ENCODE peak calls at places on chromosomes 11 and 22, in six cellular contexts. H is tibial nerve, X is colonic mucosa, F is bronchial epithelial cell, M is IMR-90, J is AG04449. K is an unnamed sample.

GRCh38 chr11:942853-943252 is 17.2 kb downstream of the AP2A2 start:
- DNase-seq in H (no peak), X (no peak), F (peak), M (peak), J (no peak), K (no peak)

GRCh38 chr22:35761037-35761436 is 43.4 kb downstream of the APOL5 start:
- DNase-seq in H (no peak), X (no peak), F (no peak), M (peak), J (no peak), K (no peak)

GRCh38 chr11:46253258-46254134 is 24.0 kb upstream of the CREB3L1 start:
- DNase-seq in H (no peak), X (peak), F (no peak), M (no peak), J (no peak), K (no peak)

GRCh38 chr11:16924462-16924825 is 89.8 kb downstream of the PLEKHA7 start:
- DNase-seq in H (no peak), X (peak), F (no peak), M (no peak), J (no peak), K (no peak)

GRCh38 chr22:24134090-24134846 is 47.0 kb upstream of the SUSD2 start:
- DNase-seq in H (peak), X (no peak), F (no peak), M (no peak), J (no peak), K (no peak)

GRCh38 chr11:119618208-119618909 is 110.6 kb downstream of the NECTIN1 start:
- DNase-seq in H (peak), X (peak), F (no peak), M (no peak), J (no peak), K (no peak)

GRCh38 chr22:30282616-30283046 is 6.7 kb downstream of the CASTOR1 start:
- DNase-seq in H (no peak), X (no peak), F (no peak), M (no peak), J (no peak), K (no peak)

GRCh38 chr11:128939591-128939990 is 3.1 kb downstream of the TP53AIP1 start:
- DNase-seq in H (no peak), X (no peak), F (peak), M (peak), J (no peak), K (no peak)

GRCh38 chr11:84384637-84385227 is 1098.6 kb upstream of the CCDC90B start:
- DNase-seq in H (peak), X (peak), F (peak), M (peak), J (peak), K (peak)

GRCh38 chr11:113384551-113384950 is 3.0 kb upstream of the ANKK1 start:
- DNase-seq in H (no peak), X (no peak), F (peak), M (peak), J (peak), K (peak)

GRCh38 chr11:59849129-59849528 is 3.8 kb upstream of the CBLIF start:
- DNase-seq in H (no peak), X (peak), F (no peak), M (no peak), J (no peak), K (no peak)

GRCh38 chr11:104546486-104546885 is 351.8 kb downstream of the CASP12 start:
- DNase-seq in H (no peak), X (no peak), F (no peak), M (no peak), J (no peak), K (no peak)

GRCh38 chr11:18927550-18928322 is 11.5 kb downstream of the MRGPRX1 start:
- DNase-seq in H (no peak), X (no peak), F (peak), M (no peak), J (no peak), K (no peak)

GRCh38 chr11:75013051-75013450 is 24.3 kb downstream of the NEU3 start:
- DNase-seq in H (no peak), X (no peak), F (peak), M (peak), J (no peak), K (no peak)

GRCh38 chr11:77617892-77618291 is 19.7 kb downstream of the CLNS1A start:
- DNase-seq in H (no peak), X (no peak), F (no peak), M (peak), J (no peak), K (no peak)

GRCh38 chr22:46406349-46406748 is 70.8 kb downstream of the TRMU start:
- DNase-seq in H (no peak), X (no peak), F (no peak), M (no peak), J (no peak), K (no peak)

GRCh38 chr22:24137595-24137994 is 43.7 kb upstream of the SUSD2 start:
- DNase-seq in H (no peak), X (no peak), F (no peak), M (peak), J (peak), K (no peak)

GRCh38 chr11:111796696-111797095 is 30.5 kb upstream of the PPP2R1B start:
- DNase-seq in H (no peak), X (peak), F (no peak), M (no peak), J (no peak), K (no peak)

GRCh38 chr22:44246615-44247326 is 66.0 kb downstream of the SHISAL1 start:
- DNase-seq in H (no peak), X (no peak), F (no peak), M (no peak), J (no peak), K (no peak)

GRCh38 chr22:35725521-35725920 is 7.8 kb downstream of the APOL5 start:
- DNase-seq in H (no peak), X (no peak), F (no peak), M (no peak), J (no peak), K (no peak)

GRCh38 chr11:103877221-103877620 is 159.2 kb upstream of the DDI1 start:
- DNase-seq in H (no peak), X (no peak), F (no peak), M (peak), J (no peak), K (no peak)

GRCh38 chr22:23192133-23192532 is 11.8 kb downstream of the BCR start:
- DNase-seq in H (no peak), X (no peak), F (peak), M (no peak), J (no peak), K (no peak)

GRCh38 chr22:26589367-26589844 is 526 bp downstream of the TPST2 start:
- DNase-seq in H (no peak), X (peak), F (no peak), M (peak), J (no peak), K (no peak)

GRCh38 chr11:59000007-59000406 is 60.7 kb downstream of the GLYATL1 start:
- DNase-seq in H (no peak), X (no peak), F (peak), M (no peak), J (no peak), K (no peak)

GRCh38 chr11:74004046-74004693 is 4.7 kb downstream of the UCP3 start:
- DNase-seq in H (no peak), X (no peak), F (no peak), M (no peak), J (no peak), K (no peak)

GRCh38 chr11:69916806-69917387 is 97.7 kb upstream of the FGF3 start:
- DNase-seq in H (no peak), X (no peak), F (no peak), M (no peak), J (no peak), K (no peak)

GRCh38 chr11:104015649-104016415 is 20.6 kb upstream of the DDI1 start:
- DNase-seq in H (no peak), X (no peak), F (no peak), M (no peak), J (no peak), K (no peak)

GRCh38 chr22:38564669-38565068 is 5.3 kb downstream of the DMC1 start:
- DNase-seq in H (no peak), X (no peak), F (no peak), M (peak), J (no peak), K (no peak)

GRCh38 chr11:77197626-77198320 is 69.7 kb downstream of the MYO7A start:
- DNase-seq in H (no peak), X (no peak), F (no peak), M (no peak), J (no peak), K (no peak)

GRCh38 chr22:37232140-37232998 is 11.7 kb downstream of the RAC2 start:
- DNase-seq in H (no peak), X (no peak), F (no peak), M (no peak), J (no peak), K (no peak)

GRCh38 chr11:17389205-17389956 is 922 bp upstream of the KCNJ11 start:
- DNase-seq in H (peak), X (peak), F (peak), M (peak), J (no peak), K (no peak)

GRCh38 chr11:129324533-129325175 is 51.0 kb upstream of the BARX2 start:
- DNase-seq in H (peak), X (peak), F (peak), M (no peak), J (no peak), K (no peak)

GRCh38 chr22:26635117-26635516 is 13.4 kb downstream of the CRYBA4 start:
- DNase-seq in H (no peak), X (no peak), F (no peak), M (no peak), J (no peak), K (no peak)

GRCh38 chr22:37345863-37346514 is 63.7 kb downstream of the CYTH4 start:
- DNase-seq in H (peak), X (peak), F (peak), M (peak), J (peak), K (peak)

GRCh38 chr11:27933992-27934829 is 173.7 kb downstream of the KIF18A start:
- DNase-seq in H (no peak), X (no peak), F (peak), M (peak), J (peak), K (peak)

GRCh38 chr22:34055525-34056200 is 135.4 kb upstream of the LARGE1 start:
- DNase-seq in H (no peak), X (no peak), F (peak), M (no peak), J (no peak), K (no peak)
- TF ChIP-seq CTCF in H (no peak), X (no peak), F (no peak), M (no peak), J (no peak), K (no peak)

GRCh38 chr11:65958306-65958705 is 3.2 kb upstream of the SART1 start:
- DNase-seq in H (no peak), X (no peak), F (no peak), M (no peak), J (no peak), K (no peak)

GRCh38 chr11:65958774-65959420 is 2.6 kb upstream of the SART1 start:
- DNase-seq in H (no peak), X (no peak), F (no peak), M (no peak), J (no peak), K (no peak)

GRCh38 chr11:65961267-65962135 is at the start of gene SART1:
- DNase-seq in H (peak), X (peak), F (peak), M (peak), J (peak), K (peak)

GRCh38 chr11:65962136-65962564 is 616 bp downstream of the SART1 start:
- DNase-seq in H (no peak), X (no peak), F (no peak), M (no peak), J (no peak), K (no peak)

DNA sequence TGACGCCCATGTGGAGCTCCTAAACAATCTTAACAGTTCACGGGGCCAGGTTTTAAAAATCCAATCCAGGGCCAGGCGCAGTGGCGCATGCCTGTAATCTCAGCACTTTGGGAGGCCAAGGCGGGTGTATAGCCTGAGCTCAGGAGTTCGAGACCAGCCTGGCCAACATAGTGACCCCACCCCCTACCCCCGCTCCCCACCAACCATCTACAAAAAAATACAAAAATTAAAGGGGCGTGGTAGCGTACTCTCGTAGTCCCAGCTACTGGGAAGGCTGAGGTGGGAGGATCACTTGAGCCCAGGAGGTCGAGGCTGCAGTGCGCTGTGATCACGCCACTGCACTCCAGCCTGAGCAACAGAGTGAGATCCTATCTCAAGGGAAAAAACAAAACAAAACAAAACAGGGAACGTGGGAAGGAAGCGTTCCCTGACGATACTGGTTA is 689 bp upstream of the SART1 start:
- DNase-seq in H (no peak), X (no peak), F (no peak), M (no peak), J (no peak), K (no peak)
- H3K4me3 ChIP-seq in H (peak), X (peak), F (peak), M (peak), J (peak), K (peak)

GRCh38 chr11:117221775-117222517 is 9.9 kb downstream of the PCSK7 start:
- DNase-seq in H (peak), X (peak), F (peak), M (peak), J (no peak), K (no peak)
- TF ChIP-seq CTCF in H (no peak), X (no peak), F (no peak), M (peak), J (no peak), K (peak)

GRCh38 chr11:8282621-8283509 is 19.2 kb upstream of the LMO1 start:
- DNase-seq in H (no peak), X (no peak), F (no peak), M (no peak), J (no peak), K (no peak)

GRCh38 chr11:8285228-8285627 is 21.6 kb upstream of the LMO1 start:
- DNase-seq in H (no peak), X (peak), F (no peak), M (no peak), J (no peak), K (no peak)

GRCh38 chr11:8285796-8286195 is 22.1 kb upstream of the LMO1 start:
- DNase-seq in H (no peak), X (peak), F (no peak), M (no peak), J (no peak), K (no peak)

GRCh38 chr11:8281266-8281665 is 17.6 kb upstream of the LMO1 start:
- DNase-seq in H (no peak), X (no peak), F (no peak), M (no peak), J (no peak), K (no peak)

DNA sequence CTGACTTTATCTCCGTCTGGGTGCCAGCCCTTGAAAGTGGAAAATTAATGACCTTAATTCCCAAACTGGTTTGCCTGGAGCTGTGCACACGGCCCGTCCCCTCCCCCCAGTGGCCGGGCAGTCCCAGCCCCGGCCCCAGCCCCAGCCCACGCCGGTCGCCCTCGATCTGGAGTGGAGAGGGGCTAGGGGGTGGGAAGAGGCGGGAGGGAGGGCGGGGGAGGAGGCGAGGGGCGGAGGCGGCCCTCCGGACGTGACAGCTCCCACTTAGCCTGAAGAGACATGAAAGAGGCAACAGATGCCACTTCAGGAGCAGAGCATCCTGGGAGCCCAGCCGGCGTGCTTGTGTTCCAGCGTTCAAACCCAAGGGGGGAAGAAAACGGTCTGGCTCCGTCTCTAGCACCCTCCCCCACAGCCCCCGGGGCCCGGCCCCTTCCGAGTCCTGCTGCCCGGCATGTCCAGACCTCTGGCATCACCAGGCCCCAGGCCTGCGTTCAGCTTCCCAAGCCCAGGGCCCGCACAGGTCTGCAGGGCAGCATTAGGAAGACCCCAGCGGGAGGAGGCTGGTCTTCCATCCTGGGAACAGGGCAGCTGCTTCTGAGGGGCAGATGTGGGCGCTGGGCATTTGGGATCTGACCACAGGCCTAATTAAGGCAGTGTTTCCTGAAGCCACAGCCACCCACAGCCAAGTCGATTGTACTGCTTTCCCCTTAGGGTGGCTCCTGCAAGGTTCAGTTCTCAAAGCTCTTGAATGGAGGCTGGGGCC is 20.0 kb upstream of the LMO1 start:
- DNase-seq in H (no peak), X (peak), F (no peak), M (no peak), J (no peak), K (no peak)
- H3K4me3 ChIP-seq in H (peak), X (no peak), F (no peak), M (no peak), J (no peak), K (peak)